ENCODE peak calls at places on chromosomes 12 and 14, in nine cellular contexts. G, S, R, H, U, T, Z, V and Q are unnamed samples.

GRCh38 chr14:32677381-32677780 is 261.3 kb upstream of the NPAS3 start:
- DNase-seq in T (no peak), Z (no peak), V (no peak), R (no peak), S (no peak), H (no peak), G (no peak), U (no peak), Q (no peak)

GRCh38 chr12:108381793-108382436 is 42.8 kb upstream of the CMKLR1 start:
- DNase-seq in G (no peak), R (peak; percentile 17), V (no peak), Z (peak; percentile 55), U (no peak), S (peak; percentile 43), T (peak; percentile 14), H (peak; percentile 16), Q (no peak)

GRCh38 chr12:1618489-1618888 is 10.5 kb upstream of the WNT5B start:
- DNase-seq in U (no peak), G (peak; percentile 37), V (no peak), S (peak; percentile 29), T (no peak), Z (no peak), H (no peak), R (no peak), Q (no peak)

GRCh38 chr12:132710422-132711168 is at the start of gene PGAM5:
- DNase-seq in R (peak; percentile 70), G (peak; percentile 79), T (peak; percentile 98), Z (peak; percentile 74), U (peak; percentile 75), H (peak; percentile 59), S (peak; percentile 79), V (peak; percentile 68), Q (peak; percentile 65)

GRCh38 chr12:111330800-111331752 is 37.8 kb downstream of the PHETA1 start:
- DNase-seq in G (peak; percentile 45), U (no peak), R (peak; percentile 47), T (peak; percentile 72), Z (no peak), V (no peak), S (peak; percentile 65), H (peak; percentile 46), Q (no peak)

GRCh38 chr14:101708853-101709532 is 52.5 kb upstream of the PPP2R5C start:
- DNase-seq in G (no peak), V (no peak), T (no peak), S (no peak), U (no peak), H (no peak), R (no peak), Z (no peak), Q (peak; percentile 74)

GRCh38 chr12:87827638-87828264 is 201.4 kb downstream of the C12orf50 start:
- DNase-seq in Z (no peak), S (peak; percentile 73), T (peak; percentile 83), G (peak; percentile 88), V (no peak), U (no peak), R (peak; percentile 54), H (peak; percentile 65), Q (no peak)

GRCh38 chr14:49582211-49582977 is 3.8 kb downstream of the RPS29 start:
- DNase-seq in Z (no peak), G (no peak), H (no peak), T (peak; percentile 31), R (no peak), V (no peak), S (no peak), U (no peak), Q (no peak)

GRCh38 chr12:116130431-116130830 is 147.1 kb downstream of the MED13L start:
- DNase-seq in G (peak; percentile 83), V (no peak), U (no peak), R (no peak), H (peak; percentile 33), Z (no peak), S (no peak), T (no peak), Q (no peak)

GRCh38 chr14:23153891-23154796 is 29.3 kb downstream of the SLC7A8 start:
- DNase-seq in R (no peak), S (peak; percentile 79), V (peak; percentile 98), U (no peak), T (no peak), H (peak; percentile 93), Z (no peak), G (peak; percentile 54), Q (peak; percentile 99)

GRCh38 chr12:112961074-112961473 is 17.2 kb upstream of the OAS2 start:
- DNase-seq in S (no peak), U (no peak), V (no peak), H (no peak), G (no peak), R (no peak), T (peak; percentile 33), Z (no peak), Q (no peak)

GRCh38 chr12:4499186-4499585 is 39.5 kb upstream of the RAD51AP1 start:
- DNase-seq in T (no peak), U (no peak), H (no peak), Z (no peak), R (no peak), S (no peak), G (no peak), V (no peak), Q (no peak)

GRCh38 chr14:91249841-91250616 is 5.5 kb upstream of the GPR68 start:
- DNase-seq in G (peak; percentile 79), R (no peak), Z (no peak), T (peak; percentile 95), U (peak; percentile 93), S (no peak), H (no peak), V (no peak), Q (no peak)

GRCh38 chr12:47102845-47103666 is 23.3 kb upstream of the AMIGO2 start:
- DNase-seq in V (no peak), T (no peak), G (peak; percentile 87), S (no peak), U (no peak), H (peak; percentile 88), Z (no peak), R (no peak), Q (no peak)

GRCh38 chr14:95476747-95477146 is 39.7 kb downstream of the SYNE3 start:
- DNase-seq in H (no peak), V (no peak), T (no peak), G (no peak), U (no peak), S (no peak), R (no peak), Z (no peak), Q (no peak)

GRCh38 chr12:111411187-111411764 is 5.6 kb downstream of the SH2B3 start:
- DNase-seq in R (no peak), T (no peak), S (no peak), U (no peak), Z (no peak), V (no peak), G (no peak), H (no peak), Q (no peak)

GRCh38 chr14:57851354-57851753 is 14.5 kb downstream of the SLC35F4 start:
- DNase-seq in Z (no peak), T (no peak), G (no peak), U (no peak), V (no peak), S (no peak), H (no peak), R (no peak), Q (no peak)

GRCh38 chr14:25049127-25049558 is 804 bp downstream of the STXBP6 start:
- DNase-seq in T (no peak), U (no peak), S (no peak), R (no peak), G (peak; percentile 24), Z (no peak), H (no peak), V (no peak), Q (peak; percentile 88)

GRCh38 chr14:103057372-103058208 is at the start of gene CDC42BPB:
- DNase-seq in V (peak; percentile 79), R (peak; percentile 90), S (peak; percentile 90), H (peak; percentile 84), G (peak; percentile 90), U (peak; percentile 86), T (peak; percentile 94), Z (peak; percentile 78), Q (peak; percentile 76)

GRCh38 chr14:74161526-74162158 is 76.9 kb downstream of the LIN52 start:
- DNase-seq in R (no peak), H (no peak), T (no peak), U (no peak), Z (no peak), G (no peak), S (no peak), V (no peak), Q (no peak)

GRCh38 chr14:57837267-57837666 is 28.6 kb downstream of the SLC35F4 start:
- DNase-seq in S (no peak), Z (no peak), G (no peak), T (no peak), U (no peak), R (no peak), H (no peak), V (no peak), Q (no peak)

GRCh38 chr12:38384816-38385491 is 68.4 kb downstream of the ALG10B start:
- DNase-seq in H (no peak), U (no peak), G (no peak), Z (no peak), T (peak; percentile 48), R (peak; percentile 86), V (no peak), S (peak; percentile 98), Q (no peak)

GRCh38 chr14:76227450-76228050 is 75.8 kb downstream of the GPATCH2L start:
- DNase-seq in R (peak; percentile 5), S (peak; percentile 86), V (no peak), G (peak; percentile 53), Z (no peak), H (peak; percentile 92), T (no peak), U (no peak), Q (no peak)

GRCh38 chr14:60944206-60944605 is 36.7 kb downstream of the TRMT5 start:
- DNase-seq in R (no peak), Z (no peak), V (peak; percentile 38), S (no peak), G (no peak), U (no peak), H (no peak), T (no peak), Q (no peak)

GRCh38 chr12:95918194-95918993 is 24.0 kb downstream of the CCDC38 start:
- DNase-seq in H (peak; percentile 56), V (no peak), G (peak; percentile 35), Z (no peak), S (peak; percentile 67), U (peak; percentile 5), T (peak; percentile 85), R (peak; percentile 79), Q (no peak)

GRCh38 chr14:103141117-103141796 is 18.0 kb downstream of the TNFAIP2 start:
- DNase-seq in H (peak; percentile 55), U (peak; percentile 18), G (peak; percentile 20), T (peak; percentile 17), Z (no peak), V (no peak), R (peak; percentile 58), S (peak; percentile 77), Q (no peak)

GRCh38 chr14:30525833-30526232 is 33.1 kb upstream of the G2E3 start:
- DNase-seq in T (no peak), G (peak; percentile 23), U (no peak), S (peak; percentile 49), H (peak; percentile 49), Z (no peak), R (no peak), V (no peak), Q (no peak)

GRCh38 chr14:99394602-99395001 is 86.1 kb downstream of the SETD3 start:
- DNase-seq in H (no peak), T (no peak), U (no peak), R (no peak), Z (no peak), S (no peak), V (no peak), G (no peak), Q (no peak)

GRCh38 chr12:49327887-49328286 is 4.8 kb downstream of the TROAP start:
- DNase-seq in G (no peak), U (no peak), H (no peak), T (no peak), V (no peak), Z (no peak), S (no peak), R (no peak), Q (peak; percentile 4)

GRCh38 chr12:76871082-76871481 is 7.7 kb downstream of the CSRP2 start:
- DNase-seq in G (no peak), R (no peak), U (no peak), V (no peak), S (no peak), H (no peak), Z (no peak), T (no peak), Q (no peak)

GRCh38 chr14:60648934-60649814 is at the start of gene SIX1:
- DNase-seq in R (peak; percentile 82), U (peak; percentile 92), T (peak; percentile 95), S (peak; percentile 83), V (peak; percentile 89), Z (peak; percentile 53), G (peak; percentile 90), H (peak; percentile 91), Q (no peak)